ENCODE peak calls at places on chromosomes 12 and 14, in six cellular contexts. D is activated naive CD4-positive, alpha-beta T cell treated with anti-CD3 and anti-CD28 coated beads, Interleukin-2, amount 10 ng/mL, durations not matched to agents 7 days and 5 days; I is NCI-H2081; K is activated CD4-positive, alpha-beta T cell treated with anti-CD3 and anti-CD28 coated beads for 36 hours; Y is HTR-8/SVneo; A is T-cell. U is an unnamed sample.

GRCh38 chr14:83463500-83464098 is 1929.9 kb upstream of the SEL1L start:
- DNase-seq in D (peak; percentile 27), I (peak; percentile 57), K (peak; percentile 45), Y (peak; percentile 23), A (no peak), U (peak; percentile 59)

GRCh38 chr14:54572316-54572715 is 5.4 kb downstream of the SAMD4A start:
- DNase-seq in D (peak; percentile 46), I (peak; percentile 28), K (peak; percentile 54), Y (no peak), A (no peak), U (no peak)

GRCh38 chr14:68047910-68048309 is 228.3 kb downstream of the RAD51B start:
- DNase-seq in D (no peak), I (no peak), K (no peak), Y (peak; percentile 61), A (no peak), U (no peak)

GRCh38 chr14:31927348-31927826 is 149.7 kb upstream of the ARHGAP5 start:
- DNase-seq in D (no peak), I (no peak), K (peak; percentile 55), Y (peak; percentile 81), A (no peak), U (peak; percentile 81)

GRCh38 chr12:56629459-56630179 is 507 bp downstream of the BAZ2A start:
- DNase-seq in D (peak; percentile 65), I (peak; percentile 30), K (peak; percentile 69), Y (no peak), A (no peak), U (no peak)

GRCh38 chr12:117762143-117762542 is 206.6 kb downstream of the KSR2 start:
- DNase-seq in D (no peak), I (no peak), K (no peak), Y (no peak), A (no peak), U (no peak)

GRCh38 chr12:106585862-106586534 is 3.2 kb downstream of the RFX4 start:
- DNase-seq in D (no peak), I (peak; percentile 35), K (peak; percentile 38), Y (no peak), A (no peak), U (no peak)

GRCh38 chr14:37894463-37894862 is 299.0 kb downstream of the TTC6 start:
- DNase-seq in D (no peak), I (no peak), K (no peak), Y (no peak), A (no peak), U (no peak)

GRCh38 chr12:124917135-124917840 is 2.8 kb upstream of the UBC start:
- DNase-seq in D (peak; percentile 97), I (no peak), K (peak; percentile 97), Y (peak; percentile 83), A (peak; percentile 74), U (peak; percentile 89)

GRCh38 chr12:96811083-96811482 is 96.0 kb upstream of the NEDD1 start:
- DNase-seq in D (no peak), I (no peak), K (no peak), Y (peak; percentile 58), A (no peak), U (peak; percentile 42)

GRCh38 chr12:23049180-23049579 is 424.2 kb downstream of the ETNK1 start:
- DNase-seq in D (no peak), I (no peak), K (no peak), Y (no peak), A (no peak), U (no peak)

GRCh38 chr14:104724407-104724980 is 465 bp downstream of the ADSS1 start:
- DNase-seq in D (peak; percentile 50), I (no peak), K (peak; percentile 33), Y (peak; percentile 34), A (no peak), U (peak; percentile 30)

GRCh38 chr14:68654471-68654941 is 138.4 kb downstream of the ZFP36L1 start:
- DNase-seq in D (no peak), I (no peak), K (no peak), Y (no peak), A (no peak), U (no peak)

GRCh38 chr12:107399061-107399460 is 286.5 kb upstream of the PWP1 start:
- DNase-seq in D (no peak), I (no peak), K (no peak), Y (no peak), A (no peak), U (no peak)

GRCh38 chr12:81078469-81079196 is 754 bp downstream of the ACSS3 start:
- DNase-seq in D (no peak), I (peak; percentile 60), K (no peak), Y (no peak), A (no peak), U (peak; percentile 39)

GRCh38 chr12:9761407-9761736 is 671 bp upstream of the CD69 start:
- DNase-seq in D (no peak), I (no peak), K (no peak), Y (no peak), A (no peak), U (no peak)

GRCh38 chr14:32683679-32684078 is 255.0 kb upstream of the NPAS3 start:
- DNase-seq in D (no peak), I (no peak), K (no peak), Y (no peak), A (no peak), U (no peak)

GRCh38 chr12:116832353-116832752 is 48.9 kb downstream of the HRK start:
- DNase-seq in D (no peak), I (no peak), K (no peak), Y (no peak), A (no peak), U (no peak)

GRCh38 chr12:7628401-7628961 is 37.2 kb downstream of the APOBEC1 start:
- DNase-seq in D (no peak), I (no peak), K (peak; percentile 10), Y (no peak), A (no peak), U (no peak)

GRCh38 chr14:68553326-68553725 is 239.5 kb downstream of the ZFP36L1 start:
- DNase-seq in D (no peak), I (no peak), K (no peak), Y (no peak), A (no peak), U (no peak)

GRCh38 chr12:28190321-28191017 is at the start of gene CCDC91:
- DNase-seq in D (peak; percentile 92), I (peak; percentile 82), K (peak; percentile 93), Y (peak; percentile 88), A (peak; percentile 77), U (peak; percentile 93)

GRCh38 chr12:108573310-108573709 is 10.9 kb downstream of the ISCU start:
- DNase-seq in D (no peak), I (no peak), K (peak; percentile 63), Y (no peak), A (no peak), U (no peak)

GRCh38 chr14:51028851-51029754 is 65.8 kb downstream of the TRIM9 start:
- DNase-seq in D (no peak), I (no peak), K (no peak), Y (no peak), A (no peak), U (no peak)

GRCh38 chr12:105454688-105455087 is 124.2 kb downstream of the C12orf75 start:
- DNase-seq in D (no peak), I (no peak), K (no peak), Y (no peak), A (no peak), U (no peak)

GRCh38 chr14:64763801-64764511 is 59.7 kb downstream of the PLEKHG3 start:
- DNase-seq in D (no peak), I (peak; percentile 64), K (peak; percentile 30), Y (peak; percentile 68), A (no peak), U (peak; percentile 61)

GRCh38 chr12:125210104-125210755 is 145.0 kb downstream of the AACS start:
- DNase-seq in D (peak; percentile 32), I (no peak), K (peak; percentile 51), Y (no peak), A (no peak), U (no peak)

GRCh38 chr12:15227004-15227679 is 5.9 kb upstream of the RERG start:
- DNase-seq in D (peak; percentile 54), I (peak; percentile 36), K (peak; percentile 46), Y (peak; percentile 1), A (no peak), U (peak; percentile 63)

GRCh38 chr12:2669560-2669959 is 125.2 kb upstream of the FKBP4 start:
- DNase-seq in D (no peak), I (no peak), K (no peak), Y (no peak), A (no peak), U (no peak)

GRCh38 chr14:64723691-64724577 is 19.7 kb downstream of the PLEKHG3 start:
- DNase-seq in D (no peak), I (no peak), K (peak; percentile 34), Y (no peak), A (no peak), U (no peak)

GRCh38 chr12:105916698-105917059 is 222.1 kb downstream of the NUAK1 start:
- DNase-seq in D (no peak), I (no peak), K (no peak), Y (no peak), A (no peak), U (no peak)

GRCh38 chr14:56787530-56787929 is 22.7 kb downstream of the OTX2 start:
- DNase-seq in D (no peak), I (no peak), K (no peak), Y (no peak), A (no peak), U (no peak)

U was measured in AG20443.